ENCODE peak calls at places on chromosome 18, in five cellular contexts. P is KBM-7; V is AG10803; E is stimulated activated CD4-positive, alpha-beta T cell treated with anti-CD3 and anti-CD28 coated beads, Interleukin-2, amount 100 ng/mL, for 48 hours; X is posterior vena cava. G is an unnamed sample.
A peak's percentile ranks its signal among the peaks of the same experiment; 100 is the strongest.

GRCh38 chr18:9894454-9895068 is 8.8 kb downstream of the TXNDC2 start:
- DNase-seq in P (no peak), V (no peak), E (no peak), X (no peak), G (no peak)

GRCh38 chr18:48894799-48895346 is 55.9 kb downstream of the SMAD7 start:
- DNase-seq in P (no peak), V (no peak), E (no peak), X (peak; percentile 89), G (peak; percentile 51)

GRCh38 chr18:48037481-48038271 is 107.2 kb upstream of the SMAD2 start:
- DNase-seq in P (peak; percentile 56), V (no peak), E (no peak), X (no peak), G (peak; percentile 76)

GRCh38 chr18:45107425-45107824 is 426.7 kb downstream of the SETBP1 start:
- DNase-seq in P (no peak), V (peak; percentile 93), E (no peak), X (no peak), G (no peak)

GRCh38 chr18:77138270-77138669 is 5.7 kb upstream of the MBP start:
- DNase-seq in P (no peak), V (no peak), E (no peak), X (no peak), G (no peak)

GRCh38 chr18:67628674-67629073 is 112.2 kb upstream of the DSEL start:
- DNase-seq in P (no peak), V (no peak), E (no peak), X (no peak), G (no peak)

GRCh38 chr18:48827321-48828200 is 123.2 kb downstream of the SMAD7 start:
- DNase-seq in P (no peak), V (peak; percentile 66), E (no peak), X (peak; percentile 77), G (peak; percentile 70)

GRCh38 chr18:79916546-79917350 is 34.7 kb downstream of the SLC66A2 start:
- DNase-seq in P (no peak), V (no peak), E (no peak), X (peak; percentile 75), G (peak; percentile 69)

GRCh38 chr18:8990276-8991031 is 112.0 kb upstream of the NDUFV2 start:
- DNase-seq in P (no peak), V (peak; percentile 85), E (no peak), X (no peak), G (no peak)

G was measured in cardiac septum.